ENCODE peak calls at places on chromosomes 7 and 10, in six cellular contexts. S, U, Z, M, H and K are unnamed samples.

GRCh38 chr10:43231523-43232078 is 35.3 kb downstream of the RASGEF1A start:
- DNase-seq in Z (no peak), H (no peak), S (peak), U (no peak), M (no peak), K (peak)

GRCh38 chr7:94330474-94331027 is 64.1 kb upstream of the COL1A2 start:
- DNase-seq in S (no peak), H (no peak), Z (no peak), U (no peak), M (no peak), K (no peak)

GRCh38 chr7:118259115-118259514 is 34.6 kb downstream of the ANKRD7 start:
- DNase-seq in Z (no peak), M (no peak), U (no peak), S (no peak), H (no peak), K (no peak)

GRCh38 chr7:70016044-70016770 is 417.9 kb downstream of the AUTS2 start:
- DNase-seq in Z (no peak), M (no peak), S (no peak), U (peak), H (no peak), K (no peak)

GRCh38 chr10:77832243-77832642 is 94.3 kb downstream of the DLG5 start:
- DNase-seq in S (no peak), U (no peak), M (no peak), Z (peak), H (no peak), K (no peak)

GRCh38 chr7:102834999-102835398 is 77.8 kb upstream of the LRRC17 start:
- DNase-seq in S (no peak), U (no peak), H (no peak), M (peak), Z (no peak), K (no peak)

GRCh38 chr10:112247791-112248190 is 35.4 kb upstream of the TECTB start:
- DNase-seq in Z (no peak), M (no peak), U (no peak), H (no peak), S (no peak), K (no peak)

GRCh38 chr7:22447759-22448158 is 52.2 kb downstream of the STEAP1B start:
- DNase-seq in M (no peak), S (no peak), H (no peak), U (no peak), Z (no peak), K (no peak)

GRCh38 chr10:21273400-21273968 is 252.0 kb downstream of the SKIDA1 start:
- DNase-seq in U (no peak), M (no peak), H (no peak), S (no peak), Z (no peak), K (no peak)

GRCh38 chr7:133853706-133854276 is 273.3 kb upstream of the LRGUK start:
- DNase-seq in H (no peak), M (peak), Z (peak), U (peak), S (no peak), K (no peak)

GRCh38 chr7:103857435-103857834 is 132.0 kb downstream of the RELN start:
- DNase-seq in S (no peak), H (no peak), Z (no peak), U (no peak), M (no peak), K (peak)

GRCh38 chr10:72334832-72335393 is 19.8 kb downstream of the DNAJB12 start:
- DNase-seq in M (peak), Z (peak), S (peak), H (no peak), U (peak), K (peak)

GRCh38 chr7:22549667-22550513 is 49.9 kb upstream of the STEAP1B start:
- DNase-seq in Z (no peak), S (no peak), M (peak), H (peak), U (peak), K (peak)

GRCh38 chr10:15433850-15434537 is 62.9 kb upstream of the FAM171A1 start:
- DNase-seq in U (peak), H (no peak), Z (no peak), M (peak), S (no peak), K (no peak)

GRCh38 chr10:101441539-101442455 is 87.8 kb downstream of the BTRC start:
- DNase-seq in Z (no peak), S (no peak), U (peak), M (peak), H (no peak), K (no peak)

GRCh38 chr10:86361134-86362128 is 5.2 kb downstream of the GRID1 start:
- DNase-seq in S (peak), H (no peak), M (no peak), U (no peak), Z (no peak), K (peak)

GRCh38 chr7:38195804-38196595 is 18.0 kb downstream of the STARD3NL start:
- DNase-seq in M (peak), S (no peak), H (no peak), U (no peak), Z (no peak), K (no peak)

GRCh38 chr7:111018960-111019835 is 71.7 kb upstream of the LRRN3 start:
- DNase-seq in Z (no peak), M (no peak), S (no peak), H (no peak), U (no peak), K (peak)

GRCh38 chr10:126930506-126931458 is 25.6 kb downstream of the DOCK1 start:
- DNase-seq in Z (no peak), S (no peak), M (no peak), H (no peak), U (no peak), K (no peak)

GRCh38 chr7:131924857-131925256 is 368.4 kb upstream of the PODXL start:
- DNase-seq in Z (no peak), M (no peak), U (no peak), S (no peak), H (no peak), K (no peak)

GRCh38 chr7:96361116-96361857 is 39.4 kb upstream of the SLC25A13 start:
- DNase-seq in Z (no peak), S (no peak), M (no peak), U (no peak), H (no peak), K (no peak)

GRCh38 chr10:89352039-89352597 is 24.3 kb downstream of the IFIT3 start:
- DNase-seq in M (peak), S (no peak), U (peak), H (no peak), Z (no peak), K (no peak)

GRCh38 chr10:111835562-111835961 is 348.0 kb downstream of the GPAM start:
- DNase-seq in M (no peak), H (no peak), Z (no peak), S (no peak), U (no peak), K (no peak)

GRCh38 chr7:69941077-69941476 is 342.8 kb downstream of the AUTS2 start:
- DNase-seq in M (no peak), Z (no peak), S (no peak), U (no peak), H (no peak), K (no peak)

GRCh38 chr7:11831727-11832495 is at the start of gene THSD7A:
- DNase-seq in M (no peak), S (peak), Z (peak), U (peak), H (peak), K (peak)

GRCh38 chr10:87054373-87055295 is 34.5 kb downstream of the FAM25A start:
- DNase-seq in H (no peak), Z (no peak), U (peak), M (peak), S (no peak), K (no peak)

GRCh38 chr10:131211146-131211545 is 100.4 kb downstream of the TCERG1L start:
- DNase-seq in H (no peak), M (no peak), U (no peak), S (peak), Z (no peak), K (no peak)

GRCh38 chr10:33302188-33302829 is 32.2 kb downstream of the NRP1 start:
- DNase-seq in S (no peak), Z (no peak), U (no peak), H (no peak), M (no peak), K (no peak)
- TF ChIP-seq CTCF in S (no peak), Z (no peak), U (no peak), H (no peak), M (no peak), K (no peak)

DNA sequence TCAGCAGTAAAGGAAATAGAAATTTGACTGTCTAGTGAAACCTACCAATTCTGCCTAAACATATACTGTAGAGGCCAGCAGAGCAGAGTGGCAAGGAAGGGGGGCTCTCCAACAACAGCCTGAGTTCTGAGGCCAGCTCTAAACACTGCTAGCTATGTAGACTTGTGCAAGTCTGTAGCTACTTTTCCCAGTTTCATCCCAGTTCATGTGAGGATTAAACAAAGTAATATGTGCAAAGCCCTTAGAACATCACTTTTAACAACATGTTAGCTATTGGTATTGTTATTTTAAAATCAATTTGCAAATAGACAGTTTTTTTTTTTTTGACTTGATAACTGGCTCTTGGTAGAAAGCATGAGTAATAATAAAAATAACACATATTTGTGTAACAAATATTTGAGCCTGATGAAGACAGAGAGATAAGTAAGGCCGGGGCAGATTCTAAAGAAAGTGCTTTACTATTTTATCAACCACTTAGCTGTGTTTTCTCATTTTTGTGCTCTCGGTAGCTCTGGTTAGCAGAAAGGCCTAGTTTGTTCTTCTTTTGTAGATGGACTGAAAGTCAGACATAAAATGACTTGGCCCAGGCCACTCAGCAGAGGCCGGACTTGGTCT is 9.3 kb downstream of the CHST12 start:
- DNase-seq in H (no peak), S (no peak), M (no peak), U (no peak), Z (no peak), K (no peak)
- TF ChIP-seq CTCF in H (no peak), S (no peak), M (no peak), U (no peak), Z (no peak), K (no peak)

DNA sequence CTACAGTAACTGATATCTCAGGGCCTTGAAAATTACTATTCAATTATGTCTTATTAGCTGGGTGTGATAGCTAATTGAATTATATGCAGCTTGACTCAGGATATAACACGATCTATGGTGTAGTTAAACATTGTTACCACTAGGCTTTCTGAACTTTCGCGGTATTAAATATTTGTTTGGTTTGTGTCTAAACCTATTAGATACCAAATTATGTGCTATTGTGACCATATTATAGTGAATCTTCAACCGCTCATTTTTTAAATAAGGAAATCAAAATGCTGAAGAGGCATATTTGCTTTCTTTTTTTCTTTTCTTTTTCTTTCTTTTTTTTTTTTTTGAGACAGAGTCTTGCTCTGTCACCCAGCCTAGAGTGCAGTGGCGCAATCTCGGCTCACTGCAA is 99.3 kb upstream of the RSU1 start:
- DNase-seq in Z (no peak), M (no peak), S (no peak), U (no peak), H (no peak), K (no peak)
- TF ChIP-seq CTCF in Z (no peak), M (peak), S (no peak), U (no peak), H (peak), K (peak)

GRCh38 chr10:73388228-73388627 is 25.6 kb downstream of the ANXA7 start:
- DNase-seq in U (no peak), M (no peak), S (no peak), H (no peak), Z (no peak), K (no peak)
- TF ChIP-seq CTCF in U (no peak), M (no peak), S (no peak), H (no peak), Z (no peak), K (no peak)

GRCh38 chr10:106182542-106182941 is 982.0 kb downstream of the SORCS1 start:
- DNase-seq in M (no peak), Z (no peak), U (peak), S (no peak), H (no peak), K (no peak)

GRCh38 chr10:106185991-106186390 is 978.5 kb downstream of the SORCS1 start:
- DNase-seq in S (no peak), Z (no peak), M (no peak), U (no peak), H (no peak), K (no peak)

GRCh38 chr10:106175760-106176377 is 988.6 kb downstream of the SORCS1 start:
- DNase-seq in S (no peak), H (no peak), M (no peak), U (peak), Z (no peak), K (no peak)

DNA sequence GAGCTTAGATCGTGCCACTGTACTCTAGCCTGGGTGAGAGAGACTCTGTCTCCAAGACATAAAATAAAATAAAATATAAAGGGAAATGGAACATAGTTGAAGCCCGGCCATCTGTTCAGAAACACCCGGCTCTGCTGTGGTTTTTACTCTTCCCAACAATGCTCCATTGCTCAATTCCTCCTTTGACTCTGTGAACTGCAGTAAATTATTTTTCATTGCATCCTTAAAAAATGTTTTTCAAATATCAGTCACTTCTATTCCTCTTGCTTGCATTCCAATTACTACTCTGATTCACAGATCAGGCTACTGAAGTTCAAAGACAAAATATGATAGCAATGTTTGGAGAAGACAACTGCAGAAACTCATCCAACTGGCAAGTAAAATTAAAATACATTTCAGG is 983.0 kb downstream of the SORCS1 start:
- DNase-seq in U (no peak), M (peak), H (no peak), Z (no peak), S (no peak), K (no peak)
- TF ChIP-seq CTCF in U (no peak), M (no peak), H (no peak), Z (no peak), S (no peak), K (no peak)

DNA sequence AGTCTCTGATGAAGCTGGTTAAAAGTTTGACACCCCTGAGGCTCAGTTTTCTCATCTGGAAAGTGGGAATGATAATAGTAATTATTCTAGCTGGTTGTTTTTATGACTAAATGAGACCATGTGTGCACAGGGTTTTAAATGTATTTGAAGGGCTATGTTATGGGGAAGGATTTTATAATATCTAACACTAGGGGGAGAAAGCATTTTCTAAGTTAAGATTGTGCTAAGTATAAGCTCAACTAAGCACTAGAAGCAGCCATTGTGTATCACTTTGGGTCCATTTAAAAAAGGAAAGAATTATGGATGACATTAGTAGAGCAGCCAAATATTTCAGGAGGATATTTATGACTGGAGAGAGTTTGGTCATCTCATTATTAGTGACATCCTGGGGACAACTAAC is 49.5 kb upstream of the CREB5 start:
- DNase-seq in M (no peak), U (no peak), Z (no peak), H (no peak), S (no peak), K (no peak)
- TF ChIP-seq CTCF in M (peak), U (no peak), Z (no peak), H (no peak), S (no peak), K (peak)